ENCODE peak calls at places on chromosomes 2 and 18, in five cellular contexts. L is neural progenitor cell, R is astrocyte of the cerebellum, F is AG10803, D is BJ. N is an unnamed sample.
A peak's percentile ranks its signal among the peaks of the same experiment; 100 is the strongest.

GRCh38 chr18:9066358-9066757 is 36.1 kb upstream of the NDUFV2 start:
- DNase-seq in L (no peak), F (no peak), D (no peak), R (no peak), N (no peak)

GRCh38 chr2:31236433-31237205 is 2.7 kb downstream of the EHD3 start:
- DNase-seq in D (no peak), R (no peak), F (no peak), L (no peak), N (no peak)

GRCh38 chr18:59672125-59672769 is 25.0 kb downstream of the CCBE1 start:
- DNase-seq in L (no peak), D (no peak), R (no peak), F (peak; percentile 89), N (no peak)

GRCh38 chr18:51350081-51350480 is 152.6 kb upstream of the MEX3C start:
- DNase-seq in R (no peak), L (no peak), F (no peak), D (no peak), N (no peak)

GRCh38 chr18:54684786-54685185 is 93.7 kb downstream of the DYNAP start:
- DNase-seq in L (peak; percentile 64), D (no peak), R (peak; percentile 47), F (peak; percentile 29), N (peak; percentile 20)

GRCh38 chr2:227720680-227721079 is 2.9 kb upstream of the SLC19A3 start:
- DNase-seq in L (no peak), R (no peak), F (no peak), D (no peak), N (no peak)

GRCh38 chr18:68733693-68734092 is 18.8 kb upstream of the TMX3 start:
- DNase-seq in L (no peak), F (no peak), D (no peak), R (no peak), N (no peak)

GRCh38 chr2:167293172-167293781 is 405.0 kb downstream of the XIRP2 start:
- DNase-seq in R (no peak), D (no peak), F (no peak), L (peak; percentile 59), N (no peak)

GRCh38 chr2:164126960-164127359 is 391.2 kb upstream of the FIGN start:
- DNase-seq in L (no peak), F (peak; percentile 18), R (peak; percentile 6), D (no peak), N (no peak)

GRCh38 chr18:24227976-24228660 is 89.3 kb downstream of the CABYR start:
- DNase-seq in D (no peak), F (peak; percentile 77), L (peak; percentile 11), R (peak; percentile 68), N (peak; percentile 23)

GRCh38 chr2:186820303-186820702 is 28.7 kb downstream of the ZSWIM2 start:
- DNase-seq in R (no peak), L (no peak), D (no peak), F (no peak), N (no peak)

GRCh38 chr2:127584516-127585033 is 49.1 kb downstream of the MYO7B start:
- DNase-seq in F (no peak), R (no peak), D (no peak), L (no peak), N (no peak)

GRCh38 chr2:115162454-115163293 is 720.2 kb downstream of the DPP10 start:
- DNase-seq in D (no peak), F (no peak), L (peak; percentile 68), R (no peak), N (no peak)

GRCh38 chr2:171600126-171600525 is 77.9 kb downstream of the CYBRD1 start:
- DNase-seq in F (no peak), L (no peak), R (no peak), D (no peak), N (no peak)

GRCh38 chr2:137333386-137333972 is 568.1 kb downstream of the THSD7B start:
- DNase-seq in R (no peak), L (no peak), D (peak; percentile 21), F (peak; percentile 51), N (no peak)

GRCh38 chr2:41827354-41827971 is 220.4 kb upstream of the PKDCC start:
- DNase-seq in F (no peak), D (no peak), R (no peak), L (no peak), N (no peak)

GRCh38 chr18:57898506-57899124 is 95.5 kb upstream of the ATP8B1 start:
- DNase-seq in F (peak; percentile 92), D (peak; percentile 64), L (no peak), R (peak; percentile 63), N (peak; percentile 91)

GRCh38 chr2:45651415-45652089 is at the start of gene PRKCE:
- DNase-seq in F (peak; percentile 14), D (no peak), R (no peak), L (peak; percentile 68), N (no peak)

GRCh38 chr2:195486987-195487644 is 169.9 kb upstream of the SLC39A10 start:
- DNase-seq in F (peak; percentile 38), L (no peak), D (no peak), R (peak; percentile 23), N (no peak)

GRCh38 chr2:47309952-47310800 is 92.8 kb upstream of the MSH2 start:
- DNase-seq in F (peak; percentile 64), L (peak; percentile 45), D (no peak), R (peak; percentile 77), N (no peak)

GRCh38 chr2:177148477-177149154 is 64.0 kb upstream of the HNRNPA3 start:
- DNase-seq in R (peak; percentile 36), L (peak; percentile 90), F (peak; percentile 59), D (no peak), N (no peak)

GRCh38 chr2:7012141-7012809 is 95.1 kb downstream of the RNF144A start:
- DNase-seq in L (no peak), F (peak; percentile 49), D (no peak), R (no peak), N (peak; percentile 40)

GRCh38 chr2:222969491-222969890 is 82.5 kb upstream of the KCNE4 start:
- DNase-seq in F (peak; percentile 76), L (no peak), R (peak; percentile 49), D (no peak), N (peak; percentile 29)

GRCh38 chr18:76498064-76498463 is 3.0 kb upstream of the ZNF516 start:
- DNase-seq in D (no peak), L (no peak), R (no peak), F (no peak), N (no peak)

GRCh38 chr2:67037655-67038054 is 359.5 kb upstream of the ETAA1 start:
- DNase-seq in F (no peak), R (no peak), L (no peak), D (no peak), N (no peak)

DNA sequence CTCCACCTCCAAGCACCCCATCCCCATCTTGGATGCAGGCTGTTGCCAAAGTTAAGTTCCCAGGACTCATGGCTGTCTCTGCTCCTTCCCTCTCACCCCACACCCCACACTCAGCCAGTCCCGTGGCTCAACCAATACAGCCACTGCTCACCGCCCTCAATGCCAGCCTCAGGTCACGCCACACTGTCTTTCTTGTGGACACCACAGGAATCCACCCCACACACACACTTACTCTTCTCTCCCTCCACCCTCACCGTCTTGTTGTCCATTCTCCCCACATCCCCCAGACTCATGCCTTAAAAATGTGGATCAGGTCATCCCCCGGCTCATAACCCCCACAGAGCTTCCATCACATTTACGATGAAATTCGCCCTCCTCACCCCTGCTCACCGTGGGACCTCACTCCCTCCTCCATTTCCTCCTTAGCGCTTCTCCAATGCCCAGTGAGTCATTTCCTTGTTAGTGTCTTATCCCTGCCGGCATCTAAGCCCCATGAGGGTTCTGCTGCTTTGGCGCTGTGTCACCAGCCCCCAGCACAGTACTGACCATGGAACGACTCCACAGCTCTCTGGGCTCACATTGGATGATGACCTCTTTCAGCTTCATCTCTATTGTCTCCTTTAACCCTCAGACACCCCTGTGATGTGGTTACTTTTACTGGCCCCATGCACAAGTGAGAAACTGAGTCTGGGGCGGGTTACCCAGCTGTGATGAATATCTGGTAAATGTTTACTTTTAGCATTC is 13.8 kb downstream of the MLPH start:
- DNase-seq in F (peak; percentile 98), L (no peak), D (peak; percentile 100), R (peak; percentile 99), N (peak; percentile 99)
- H3K4me3 ChIP-seq in F (peak overlapping the region; percentile 5), L (no peak overlapping the region), D (no peak overlapping the region), R (no peak overlapping the region), N (no peak overlapping the region)

GRCh38 chr2:170393861-170394498 is 216.0 kb downstream of the MYO3B start:
- DNase-seq in L (no peak), F (no peak), D (no peak), R (no peak), N (no peak)

GRCh38 chr2:170394988-170395387 is 217.0 kb downstream of the MYO3B start:
- DNase-seq in F (no peak), D (no peak), R (no peak), L (no peak), N (no peak)

GRCh38 chr2:170401187-170401586 is 223.2 kb downstream of the MYO3B start:
- DNase-seq in R (no peak), D (no peak), F (no peak), L (no peak), N (no peak)

GRCh38 chr2:170391018-170391417 is 213.1 kb downstream of the MYO3B start:
- DNase-seq in R (no peak), L (no peak), D (no peak), F (no peak), N (no peak)

GRCh38 chr2:170396799-170397459 is 219.0 kb downstream of the MYO3B start:
- DNase-seq in D (no peak), F (peak; percentile 12), L (no peak), R (no peak), N (no peak)
- TF ChIP-seq CTCF in D (peak; percentile 18), F (peak; percentile 47), L (peak; percentile 35), R (no peak), N (no peak)

GRCh38 chr18:74289137-74289536 is 2.6 kb downstream of the CYB5A start:
- DNase-seq in F (peak; percentile 56), R (no peak), D (no peak), L (no peak), N (no peak)
- H3K4me3 ChIP-seq in F (no peak overlapping the region), R (no peak overlapping the region), D (no peak overlapping the region), L (no peak overlapping the region), N (peak overlapping the region; percentile 7)

GRCh38 chr18:36428431-36429029 is 131.0 kb downstream of the FHOD3 start:
- DNase-seq in L (no peak), F (no peak), R (no peak), D (no peak), N (no peak)

GRCh38 chr18:36427831-36428230 is 130.3 kb downstream of the FHOD3 start:
- DNase-seq in D (no peak), R (no peak), L (no peak), F (peak; percentile 22), N (no peak)

GRCh38 chr18:36427369-36427768 is 129.9 kb downstream of the FHOD3 start:
- DNase-seq in R (no peak), L (no peak), F (no peak), D (no peak), N (no peak)

GRCh38 chr18:36420826-36421225 is 123.3 kb downstream of the FHOD3 start:
- DNase-seq in D (no peak), R (no peak), L (no peak), F (peak; percentile 72), N (no peak)

DNA sequence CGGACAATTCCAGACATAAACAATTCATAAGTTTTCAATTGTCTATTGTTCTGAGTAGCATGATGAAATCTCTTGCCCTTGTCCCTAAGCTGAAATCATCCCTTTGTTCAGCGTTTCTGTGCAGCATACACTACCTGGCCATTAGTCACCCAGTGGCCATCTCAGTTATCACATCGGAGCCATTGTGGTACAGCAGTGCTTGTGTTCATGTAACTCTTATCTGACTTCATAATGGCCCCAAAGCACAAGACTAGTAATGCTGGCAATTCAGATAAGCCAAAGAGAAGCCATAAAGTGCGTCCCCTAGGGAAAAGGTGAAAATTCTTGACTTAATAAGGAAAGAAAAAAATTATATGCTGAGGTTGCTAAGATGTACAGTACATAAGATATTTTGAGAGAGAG is 127.2 kb downstream of the FHOD3 start:
- DNase-seq in R (no peak), F (no peak), L (no peak), D (no peak), N (no peak)
- TF ChIP-seq CTCF in R (no peak), F (no peak), L (peak; percentile 8), D (no peak), N (no peak)